ENCODE peak calls at places on chromosomes 16 and 17, in seven cellular contexts. Z is AG09319, E is BE2C, C is heart left ventricle, A is cardiac fibroblast, O is right atrium auricular region, R is psoas muscle. F is an unnamed sample.
A peak's percentile ranks its signal among the peaks of the same experiment; 100 is the strongest.

GRCh38 chr17:48990882-48991357 is 6.3 kb upstream of the IGF2BP1 start:
- DNase-seq in Z (no peak), E (no peak), C (no peak), A (no peak), O (no peak), R (no peak), F (no peak)

GRCh38 chr17:7130626-7131467 is 16.2 kb upstream of the ASGR2 start:
- DNase-seq in Z (no peak), E (no peak), C (no peak), A (no peak), O (no peak), R (no peak), F (peak; percentile 17)

GRCh38 chr16:4674926-4675530 is 18.3 kb upstream of the NUDT16L1 start:
- DNase-seq in Z (no peak), E (no peak), C (no peak), A (no peak), O (no peak), R (no peak), F (no peak)

GRCh38 chr17:30524847-30525246 is 47.6 kb downstream of the GOSR1 start:
- DNase-seq in Z (no peak), E (no peak), C (no peak), A (peak; percentile 17), O (no peak), R (no peak), F (no peak)

GRCh38 chr16:75341934-75342811 is 90.7 kb upstream of the BCAR1 start:
- DNase-seq in Z (no peak), E (no peak), C (no peak), A (peak; percentile 66), O (no peak), R (no peak), F (no peak)

GRCh38 chr17:51636291-51636690 is 375.9 kb downstream of the UTP18 start:
- DNase-seq in Z (no peak), E (no peak), C (no peak), A (no peak), O (no peak), R (no peak), F (no peak)

GRCh38 chr17:40936437-40936971 is 942 bp downstream of the KRT23 start:
- DNase-seq in Z (no peak), E (no peak), C (no peak), A (no peak), O (no peak), R (no peak), F (no peak)

GRCh38 chr16:88005148-88005547 is 53.9 kb downstream of the BANP start:
- DNase-seq in Z (no peak), E (no peak), C (no peak), A (no peak), O (no peak), R (no peak), F (no peak)

GRCh38 chr17:83056583-83057396 is 22.6 kb upstream of the METRNL start:
- DNase-seq in Z (no peak), E (no peak), C (peak; percentile 48), A (no peak), O (peak; percentile 58), R (no peak), F (peak; percentile 72)

GRCh38 chr17:51461578-51462004 is 201.2 kb downstream of the UTP18 start:
- DNase-seq in Z (no peak), E (peak; percentile 91), C (peak; percentile 64), A (peak; percentile 60), O (no peak), R (peak; percentile 53), F (no peak)

GRCh38 chr16:24589997-24590396 is 50.6 kb downstream of the RBBP6 start:
- DNase-seq in Z (no peak), E (no peak), C (no peak), A (no peak), O (no peak), R (no peak), F (no peak)

GRCh38 chr17:7014995-7015586 is 2.7 kb downstream of the RNASEK start:
- DNase-seq in Z (no peak), E (no peak), C (no peak), A (peak; percentile 46), O (no peak), R (no peak), F (no peak)

GRCh38 chr17:41868568-41868967 is 3.3 kb upstream of the KLHL11 start:
- DNase-seq in Z (no peak), E (no peak), C (no peak), A (no peak), O (no peak), R (no peak), F (no peak)

GRCh38 chr17:21304091-21304490 is 19.6 kb downstream of the MAP2K3 start:
- DNase-seq in Z (no peak), E (no peak), C (peak; percentile 47), A (no peak), O (no peak), R (peak; percentile 13), F (peak; percentile 13)

GRCh38 chr16:49338867-49339266 is 34.7 kb upstream of the C16orf78 start:
- DNase-seq in Z (no peak), E (no peak), C (no peak), A (no peak), O (peak; percentile 44), R (no peak), F (no peak)

GRCh38 chr16:85310868-85311585 is 198.8 kb upstream of the CIBAR2 start:
- DNase-seq in Z (no peak), E (no peak), C (no peak), A (no peak), O (no peak), R (no peak), F (no peak)

GRCh38 chr16:4314532-4315184 is 1.2 kb upstream of the GLIS2 start:
- DNase-seq in Z (no peak), E (no peak), C (no peak), A (peak; percentile 56), O (no peak), R (no peak), F (no peak)

GRCh38 chr17:40598928-40599627 is 33.8 kb upstream of the CCR7 start:
- DNase-seq in Z (no peak), E (no peak), C (no peak), A (peak; percentile 64), O (peak; percentile 59), R (no peak), F (no peak)

GRCh38 chr16:89061590-89062380 is 31.9 kb upstream of the ACSF3 start:
- DNase-seq in Z (no peak), E (no peak), C (no peak), A (no peak), O (no peak), R (no peak), F (no peak)

GRCh38 chr17:40366076-40366860 is 1.7 kb upstream of the GJD3 start:
- DNase-seq in Z (no peak), E (no peak), C (no peak), A (no peak), O (no peak), R (no peak), F (no peak)

GRCh38 chr16:2473425-2473926 is 1.5 kb upstream of the TBC1D24 start:
- DNase-seq in Z (no peak), E (no peak), C (peak; percentile 60), A (no peak), O (no peak), R (no peak), F (no peak)

GRCh38 chr17:77724876-77725615 is 233.5 kb upstream of the TNRC6C start:
- DNase-seq in Z (no peak), E (no peak), C (no peak), A (no peak), O (peak; percentile 34), R (no peak), F (no peak)

GRCh38 chr17:50884354-50885311 is 18.5 kb upstream of the TOB1 start:
- DNase-seq in Z (no peak), E (no peak), C (no peak), A (peak; percentile 44), O (no peak), R (no peak), F (no peak)

GRCh38 chr16:31006086-31006385 is 4.4 kb downstream of the STX1B start:
- DNase-seq in Z (no peak), E (no peak), C (no peak), A (no peak), O (no peak), R (no peak), F (no peak)

GRCh38 chr16:19393226-19394074 is 24.2 kb upstream of the TMC5 start:
- DNase-seq in Z (no peak), E (no peak), C (no peak), A (peak; percentile 3), O (no peak), R (no peak), F (no peak)

GRCh38 chr17:59534583-59534982 is 30.8 kb upstream of the DHX40 start:
- DNase-seq in Z (no peak), E (no peak), C (no peak), A (no peak), O (no peak), R (no peak), F (no peak)
- TF ChIP-seq CTCF in Z (no peak), E (peak; percentile 35), C (no peak), A (peak; percentile 6), O (no peak), R (no peak), F (no peak)

GRCh38 chr17:74646231-74646630 is 22.7 kb upstream of the CD300E start:
- DNase-seq in Z (no peak), E (no peak), C (no peak), A (peak; percentile 5), O (no peak), R (no peak), F (no peak)
- TF ChIP-seq CTCF in Z (no peak), E (peak; percentile 58), C (no peak), A (no peak), O (no peak), R (no peak), F (no peak)

DNA sequence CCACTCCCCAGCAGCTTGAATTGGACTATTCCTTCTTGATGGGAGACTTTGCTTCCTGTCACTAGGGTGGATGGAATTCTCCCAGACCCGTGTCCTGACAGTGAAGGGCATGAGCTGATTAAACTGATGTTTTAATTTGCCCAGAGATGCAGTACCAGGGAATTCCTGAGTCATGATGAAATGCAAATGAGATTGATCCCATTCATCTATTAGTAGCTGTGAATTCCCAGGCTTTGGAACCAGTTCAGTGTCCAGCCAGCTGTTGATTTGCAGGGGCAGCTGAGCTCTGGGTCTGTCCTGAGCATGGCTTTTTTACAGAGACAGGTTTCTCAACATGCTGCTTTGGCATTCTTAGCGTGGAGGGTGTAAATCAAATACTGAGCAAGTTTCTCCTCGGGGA is 157.9 kb downstream of the PITPNC1 start:
- DNase-seq in Z (no peak), E (no peak), C (no peak), A (no peak), O (no peak), R (no peak), F (no peak)
- TF ChIP-seq CTCF in Z (no peak), E (no peak), C (no peak), A (no peak), O (no peak), R (no peak), F (no peak)

DNA sequence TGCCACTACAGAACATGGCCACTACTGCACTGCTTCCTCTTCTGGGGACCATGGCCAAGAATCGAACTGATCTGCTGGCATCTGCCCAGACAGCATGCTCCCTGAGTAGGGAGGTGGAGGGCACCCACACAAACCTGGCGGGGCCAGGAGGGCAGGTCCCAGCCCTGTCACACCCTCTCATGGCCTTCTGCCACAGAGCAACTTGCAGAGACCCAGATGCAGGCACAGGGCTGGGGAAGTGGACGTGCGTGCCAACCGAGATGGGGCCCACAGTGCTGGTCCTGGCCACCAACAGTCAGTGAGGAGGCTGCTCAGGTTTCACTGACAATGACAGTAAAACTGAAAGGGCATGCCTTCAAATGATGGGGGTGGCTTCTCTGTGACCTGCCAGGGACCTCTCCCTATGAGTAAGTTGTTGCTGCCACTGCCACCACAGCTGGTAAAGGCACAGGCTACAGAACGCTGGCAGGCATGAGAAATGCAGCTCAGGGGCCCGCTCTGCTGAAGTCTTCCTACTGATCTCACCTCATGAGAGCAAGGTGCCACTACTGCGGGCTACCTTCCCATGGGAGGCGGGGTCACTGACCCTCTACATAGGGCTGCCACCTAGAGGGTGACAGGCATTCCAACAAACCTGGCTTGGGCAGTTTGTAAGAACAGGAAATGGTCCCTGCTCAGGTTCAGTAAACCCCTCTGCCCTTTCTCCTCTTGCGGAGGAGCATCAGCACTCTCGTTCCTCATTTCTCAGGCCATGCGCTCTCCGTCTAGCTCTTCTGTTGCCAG is 15.5 kb downstream of the HIC1 start:
- DNase-seq in Z (no peak), E (no peak), C (no peak), A (no peak), O (no peak), R (no peak), F (no peak)
- TF ChIP-seq CTCF in Z (no peak), E (no peak), C (no peak), A (no peak), O (no peak), R (no peak), F (no peak)

F was measured in gastrocnemius medialis.